ENCODE peak calls at places on chromosome 7, in four cellular contexts. V, Q, O and T are unnamed samples.

GRCh38 chr7:34036069-34036920 is 131.0 kb downstream of the BMPER start:
- DNase-seq in Q (peak), O (no peak), V (no peak), T (no peak)

GRCh38 chr7:132276986-132277716 is 299.1 kb downstream of the PLXNA4 start:
- DNase-seq in Q (no peak), V (no peak), O (peak), T (no peak)

GRCh38 chr7:42736931-42737330 is 174.9 kb downstream of the C7orf25 start:
- DNase-seq in O (no peak), V (no peak), Q (no peak), T (no peak)

GRCh38 chr7:91194841-91195240 is 69.4 kb upstream of the FZD1 start:
- DNase-seq in V (no peak), O (no peak), Q (no peak), T (no peak)

GRCh38 chr7:88344956-88345832 is 38.5 kb upstream of the STEAP4 start:
- DNase-seq in Q (peak), V (no peak), O (peak), T (no peak)

GRCh38 chr7:2540641-2541051 is 14.7 kb downstream of the BRAT1 start:
- DNase-seq in Q (no peak), O (no peak), V (no peak), T (no peak)

GRCh38 chr7:76509931-76510877 is at the start of gene UPK3B:
- DNase-seq in V (no peak), Q (no peak), O (no peak), T (peak)

GRCh38 chr7:127933116-127933515 is 98.1 kb downstream of the LRRC4 start:
- DNase-seq in V (no peak), O (no peak), Q (no peak), T (no peak)

GRCh38 chr7:2437537-2438148 is 34.2 kb downstream of the CHST12 start:
- DNase-seq in V (no peak), Q (no peak), O (no peak), T (no peak)

GRCh38 chr7:100901921-100902332 is 6.2 kb upstream of the ACHE start:
- DNase-seq in V (no peak), Q (no peak), O (no peak), T (no peak)